ENCODE peak calls at places on chromosomes 13 and 19, in four cellular contexts. D is IMR-90, Y is neuronal stem cell, A is H9. I is an unnamed sample.

GRCh38 chr19:412356-413355 is 3.7 kb upstream of the C2CD4C start:
- DNase-seq in D (no peak), Y (no peak), A (peak; percentile 70), I (peak; percentile 69)

GRCh38 chr13:21033866-21034601 is 27.4 kb downstream of the LATS2 start:
- DNase-seq in D (no peak), Y (no peak), A (no peak), I (no peak)

GRCh38 chr13:78602561-78603239 is 652 bp downstream of the POU4F1 start:
- DNase-seq in D (no peak), Y (peak; percentile 23), A (peak; percentile 50), I (no peak)

GRCh38 chr13:53255795-53256194 is 227.2 kb downstream of the OLFM4 start:
- DNase-seq in D (no peak), Y (no peak), A (no peak), I (no peak)

GRCh38 chr13:40668335-40668734 is 1.9 kb upstream of the FOXO1 start:
- DNase-seq in D (no peak), Y (no peak), A (peak; percentile 64), I (peak; percentile 69)

GRCh38 chr13:95614641-95615245 is 29.8 kb downstream of the DZIP1 start:
- DNase-seq in D (no peak), Y (no peak), A (no peak), I (no peak)

GRCh38 chr19:17404015-17404414 is 1.4 kb downstream of the BST2 start:
- DNase-seq in D (no peak), Y (no peak), A (peak; percentile 63), I (no peak)

GRCh38 chr13:26941345-26942174 is 181.0 kb upstream of the GPR12 start:
- DNase-seq in D (peak; percentile 91), Y (no peak), A (no peak), I (no peak)

GRCh38 chr13:59318320-59318930 is 845.3 kb downstream of the DIAPH3 start:
- DNase-seq in D (peak; percentile 46), Y (peak; percentile 84), A (peak; percentile 71), I (peak; percentile 81)

GRCh38 chr13:75369986-75370385 is 112.0 kb downstream of the TBC1D4 start:
- DNase-seq in D (no peak), Y (no peak), A (no peak), I (no peak)

GRCh38 chr13:67351915-67352314 is 121.8 kb upstream of the PCDH9 start:
- DNase-seq in D (peak; percentile 44), Y (no peak), A (no peak), I (no peak)

GRCh38 chr13:22461854-22462565 is 718.8 kb upstream of the SGCG start:
- DNase-seq in D (no peak), Y (no peak), A (no peak), I (no peak)

GRCh38 chr19:4061683-4062575 is 4.8 kb downstream of the ZBTB7A start:
- DNase-seq in D (no peak), Y (no peak), A (peak; percentile 48), I (no peak)

GRCh38 chr13:30743319-30744055 is 8.1 kb downstream of the ALOX5AP start:
- DNase-seq in D (peak; percentile 99), Y (no peak), A (no peak), I (no peak)

GRCh38 chr19:42273407-42274064 is 4.5 kb downstream of the CIC start:
- DNase-seq in D (no peak), Y (no peak), A (no peak), I (no peak)

GRCh38 chr19:28500319-28500718 is 712.6 kb downstream of the UQCRFS1 start:
- DNase-seq in D (no peak), Y (no peak), A (no peak), I (no peak)

GRCh38 chr19:38264486-38265212 is at the start of gene SPINT2:
- DNase-seq in D (no peak), Y (peak; percentile 65), A (peak; percentile 93), I (peak; percentile 91)

GRCh38 chr13:24381539-24382265 is 72.3 kb downstream of the C1QTNF9 start:
- DNase-seq in D (peak; percentile 39), Y (no peak), A (no peak), I (no peak)

GRCh38 chr19:2428027-2428690 is 773 bp upstream of the TIMM13 start:
- DNase-seq in D (peak; percentile 8), Y (no peak), A (peak; percentile 77), I (peak; percentile 71)

GRCh38 chr13:72403396-72404010 is 323.9 kb downstream of the MZT1 start:
- DNase-seq in D (no peak), Y (no peak), A (no peak), I (no peak)

GRCh38 chr13:71374471-71375041 is 492.4 kb downstream of the DACH1 start:
- DNase-seq in D (no peak), Y (no peak), A (no peak), I (peak; percentile 6)

GRCh38 chr13:79451500-79451962 is 29.4 kb upstream of the NDFIP2 start:
- DNase-seq in D (peak; percentile 92), Y (no peak), A (peak; percentile 42), I (peak; percentile 83)

GRCh38 chr19:4431808-4432674 is 25.6 kb downstream of the UBXN6 start:
- DNase-seq in D (no peak), Y (no peak), A (no peak), I (no peak)

GRCh38 chr19:16228637-16229321 is 31.1 kb downstream of the AP1M1 start:
- DNase-seq in D (no peak), Y (no peak), A (no peak), I (no peak)

GRCh38 chr13:112444001-112444311 is 67.8 kb downstream of the SPACA7 start:
- DNase-seq in D (peak; percentile 42), Y (peak; percentile 79), A (peak; percentile 90), I (peak; percentile 82)

GRCh38 chr13:74839656-74840055 is 642.3 kb downstream of the TBC1D4 start:
- DNase-seq in D (peak; percentile 13), Y (no peak), A (no peak), I (no peak)

GRCh38 chr19:38915329-38916321 is 3.6 kb upstream of the CCER2 start:
- DNase-seq in D (no peak), Y (no peak), A (no peak), I (no peak)

GRCh38 chr13:97001641-97002040 is 7.4 kb upstream of the OXGR1 start:
- DNase-seq in D (no peak), Y (no peak), A (no peak), I (no peak)

GRCh38 chr13:84192125-84192524 is 309.9 kb upstream of the SLITRK1 start:
- DNase-seq in D (peak; percentile 76), Y (no peak), A (no peak), I (peak; percentile 1)

GRCh38 chr19:31880283-31880682 is 465.1 kb upstream of the ZNF507 start:
- DNase-seq in D (no peak), Y (no peak), A (no peak), I (no peak)

GRCh38 chr19:48123907-48124675 is 13.5 kb upstream of the PLA2G4C start:
- DNase-seq in D (peak; percentile 73), Y (peak; percentile 54), A (no peak), I (no peak)

GRCh38 chr13:34128661-34129060 is 310.7 kb downstream of the RFC3 start:
- DNase-seq in D (no peak), Y (no peak), A (no peak), I (no peak)

GRCh38 chr13:22336460-22336859 is 665.6 kb downstream of the FGF9 start:
- DNase-seq in D (no peak), Y (no peak), A (no peak), I (no peak)

GRCh38 chr19:459724-460511 is 915 bp downstream of the SHC2 start:
- DNase-seq in D (peak; percentile 27), Y (peak; percentile 60), A (peak; percentile 61), I (peak; percentile 37)

GRCh38 chr19:5006201-5006600 is 37.3 kb downstream of the KDM4B start:
- DNase-seq in D (peak; percentile 60), Y (no peak), A (no peak), I (peak; percentile 23)

GRCh38 chr19:13848811-13849241 is 28.1 kb upstream of the NANOS3 start:
- DNase-seq in D (no peak), Y (no peak), A (no peak), I (peak; percentile 72)

GRCh38 chr13:92734545-92734944 is 492.1 kb upstream of the GPC6 start:
- DNase-seq in D (no peak), Y (no peak), A (no peak), I (no peak)

GRCh38 chr13:39023761-39024160 is 14.1 kb downstream of the PROSER1 start:
- DNase-seq in D (peak; percentile 54), Y (no peak), A (no peak), I (peak; percentile 57)
- H2BK5ac ChIP-seq in D (peak overlapping the region; percentile 62), Y (no peak overlapping the region), A (peak overlapping the region; percentile 77), I (no peak overlapping the region)

GRCh38 chr13:110390572-110390971 is 83.5 kb downstream of the COL4A2 start:
- DNase-seq in D (peak; percentile 97), Y (no peak), A (no peak), I (no peak)
- H3K27ac ChIP-seq in D (peak overlapping the region; percentile 96), Y (peak overlapping the region; percentile 7), A (no peak overlapping the region), I (no peak overlapping the region)

DNA sequence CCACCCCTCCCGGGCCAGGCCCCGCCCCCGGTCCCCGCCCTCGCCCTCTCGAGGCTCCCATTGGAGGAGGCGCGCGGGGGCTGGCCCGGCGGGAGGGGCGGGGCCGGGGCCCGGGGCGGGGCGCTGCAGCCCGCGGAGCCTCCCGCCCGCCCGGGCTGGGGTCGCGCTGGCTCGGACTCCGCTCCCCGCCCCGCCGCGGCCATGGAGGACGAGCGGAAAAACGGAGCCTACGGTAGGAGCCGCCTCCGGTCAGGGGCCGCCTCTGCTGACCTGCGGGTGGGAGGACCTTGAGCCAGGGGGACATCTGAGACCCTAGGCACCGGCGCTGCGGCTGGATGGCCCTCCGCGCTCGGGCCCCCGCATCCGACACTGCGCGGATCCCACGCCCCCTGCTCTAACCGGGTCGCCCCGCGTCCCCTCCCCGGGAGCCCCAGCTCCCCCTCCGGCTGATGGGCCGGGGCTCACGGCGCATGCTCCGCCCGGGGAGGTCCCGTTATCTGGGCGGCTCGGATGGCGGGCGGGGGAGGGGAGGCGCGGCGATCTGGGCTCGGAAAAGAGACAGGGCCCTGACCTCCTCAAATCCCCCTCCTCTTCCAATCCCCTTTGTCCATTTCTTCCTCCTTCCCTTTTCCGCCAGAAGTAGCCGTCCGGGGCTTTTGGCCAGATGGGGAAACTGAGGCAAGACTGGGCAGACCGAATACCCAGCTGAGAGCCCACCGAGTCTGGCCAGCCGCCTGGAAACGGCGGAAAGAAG is 15.4 kb upstream of the AP1M2 start:
- DNase-seq in D (peak; percentile 48), Y (peak; percentile 81), A (peak; percentile 86), I (peak; percentile 86)
- H2BK5ac ChIP-seq in D (peak overlapping the region; percentile 87), Y (peak overlapping the region; percentile 69), A (no peak overlapping the region), I (peak overlapping the region; percentile 42)

DNA sequence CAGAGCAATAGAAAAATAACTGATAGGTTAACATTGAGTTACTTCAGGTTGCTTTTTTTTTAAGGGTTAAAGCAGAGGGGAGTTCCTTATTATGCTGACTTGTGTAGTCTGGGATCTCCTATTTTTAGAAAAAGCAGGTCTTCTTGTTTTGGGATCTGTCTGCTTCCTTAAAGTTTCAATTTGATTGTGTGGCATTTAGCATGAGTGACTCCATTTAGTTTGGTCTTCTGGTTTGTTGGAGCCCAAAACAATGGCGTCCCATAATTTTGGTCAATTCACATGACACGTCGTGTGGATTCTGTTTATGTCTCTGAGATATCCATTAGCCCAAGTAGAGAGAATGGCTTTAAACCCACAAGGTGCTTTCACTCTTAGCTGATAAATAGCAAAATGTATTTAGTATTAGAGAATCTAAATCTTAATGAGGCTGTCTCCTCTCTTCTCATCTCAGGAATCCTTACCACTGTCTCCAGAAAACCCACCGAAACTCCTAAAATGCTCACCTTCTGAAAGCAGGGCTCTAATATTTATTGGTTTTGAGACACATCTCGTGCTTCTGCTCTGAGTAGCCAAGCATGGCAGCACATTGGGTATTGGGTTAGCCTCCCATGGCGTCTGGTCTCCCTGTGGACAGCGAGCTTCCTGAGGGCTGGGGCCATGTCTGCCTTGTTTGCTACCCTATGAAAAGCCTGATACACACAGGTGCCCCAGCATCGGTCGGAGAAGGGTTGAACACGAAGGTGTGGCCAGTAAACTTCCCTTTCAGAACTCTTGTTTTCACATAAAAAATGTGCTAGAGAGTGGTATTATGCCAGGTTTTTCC is 67.2 kb upstream of the GPR183 start:
- DNase-seq in D (no peak), Y (no peak), A (no peak), I (no peak)
- H3K27ac ChIP-seq in D (no peak overlapping the region), Y (no peak overlapping the region), A (no peak overlapping the region), I (no peak overlapping the region)